ENCODE peak calls at places on chromosomes 4 and X, in seven cellular contexts. I, T, N, O, L, S and R are unnamed samples.

GRCh38 chr4:26094076-26094475 is 180.1 kb downstream of the SMIM20 start:
- DNase-seq in I (no peak), T (no peak), S (no peak), O (no peak), L (no peak), N (no peak), R (no peak)

GRCh38 chr4:83112678-83113428 is 1.7 kb downstream of the PLAC8 start:
- DNase-seq in O (no peak), N (no peak), S (peak; percentile 15), T (no peak), I (peak; percentile 36), L (no peak), R (no peak)

GRCh38 chr4:53592686-53593641 is 1.7 kb upstream of the LNX1 start:
- DNase-seq in N (peak; percentile 78), S (no peak), L (no peak), O (no peak), I (peak; percentile 35), T (no peak), R (peak; percentile 79)

GRCh38 chr4:77023920-77024319 is 51.9 kb downstream of the CCNI start:
- DNase-seq in I (no peak), N (no peak), O (no peak), T (no peak), S (no peak), L (no peak), R (no peak)

GRCh38 chrX:87572911-87573310 is 55.3 kb downstream of the KLHL4 start:
- DNase-seq in N (no peak), S (no peak), T (no peak), I (peak; percentile 46), L (no peak), O (no peak), R (peak; percentile 15)

GRCh38 chrX:23902419-23902818 is 5.3 kb downstream of the APOO start:
- DNase-seq in L (no peak), N (no peak), S (peak; percentile 73), I (peak; percentile 73), T (no peak), O (no peak), R (peak; percentile 66)

GRCh38 chrX:19194285-19195242 is 72.3 kb upstream of the ADGRG2 start:
- DNase-seq in N (no peak), S (no peak), L (no peak), T (no peak), O (no peak), I (no peak), R (peak; percentile 4)

GRCh38 chr4:185210102-185210981 is 944 bp downstream of the SNX25 start:
- DNase-seq in S (peak; percentile 78), I (peak; percentile 68), O (peak; percentile 33), L (peak; percentile 37), N (peak; percentile 67), T (peak; percentile 85), R (peak; percentile 40)

GRCh38 chr4:1583859-1584258 is 100.3 kb downstream of the FAM53A start:
- DNase-seq in L (no peak), N (no peak), T (no peak), I (no peak), S (no peak), O (no peak), R (no peak)

GRCh38 chrX:24190500-24191156 is 41.1 kb downstream of the ZFX start:
- DNase-seq in O (no peak), S (peak; percentile 78), T (no peak), N (no peak), I (peak; percentile 22), L (no peak), R (no peak)

GRCh38 chr4:120948382-120948781 is 25.9 kb upstream of the PRDM5 start:
- DNase-seq in S (no peak), L (no peak), O (no peak), N (no peak), I (no peak), T (no peak), R (no peak)

GRCh38 chr4:78100060-78100459 is 42.9 kb downstream of the FRAS1 start:
- DNase-seq in O (no peak), L (peak; percentile 17), I (peak; percentile 24), T (no peak), N (no peak), S (peak; percentile 70), R (no peak)

GRCh38 chr4:124713213-124713592 is 671 bp upstream of the ANKRD50 start:
- DNase-seq in L (peak; percentile 57), N (peak; percentile 69), T (peak; percentile 84), O (no peak), I (peak; percentile 76), S (peak; percentile 82), R (peak; percentile 76)

GRCh38 chrX:2484721-2485459 is 15.9 kb downstream of the DHRSX start:
- DNase-seq in L (peak; percentile 32), I (peak; percentile 73), S (peak; percentile 82), T (peak; percentile 72), N (no peak), O (no peak), R (no peak)

GRCh38 chr4:128521156-128521555 is 233.5 kb upstream of the PGRMC2 start:
- DNase-seq in N (no peak), S (peak; percentile 28), I (peak; percentile 29), T (no peak), O (no peak), L (no peak), R (no peak)

GRCh38 chr4:123449780-123450179 is 53.2 kb downstream of the SPRY1 start:
- DNase-seq in I (peak; percentile 53), N (no peak), T (no peak), O (no peak), S (peak; percentile 26), L (no peak), R (no peak)

GRCh38 chr4:85867281-85867680 is 392.3 kb downstream of the ARHGAP24 start:
- DNase-seq in O (no peak), T (no peak), L (no peak), I (no peak), N (no peak), S (no peak), R (no peak)

GRCh38 chr4:105145913-105146285 is 777 bp upstream of the TET2 start:
- DNase-seq in O (no peak), T (peak; percentile 66), L (no peak), N (no peak), I (peak; percentile 22), S (no peak), R (no peak)

GRCh38 chr4:108592674-108592986 is 27.7 kb upstream of the RPL34 start:
- DNase-seq in L (no peak), N (no peak), O (no peak), S (no peak), T (no peak), I (no peak), R (no peak)

GRCh38 chr4:650951-651883 is 22.9 kb downstream of the ATP5ME start:
- DNase-seq in L (no peak), S (no peak), I (no peak), O (no peak), T (no peak), N (peak; percentile 9), R (no peak)

GRCh38 chr4:127782025-127782274 is 172 bp upstream of the HSPA4L start:
- DNase-seq in I (peak; percentile 85), T (peak; percentile 91), L (peak; percentile 59), O (no peak), N (peak; percentile 92), S (peak; percentile 96), R (peak; percentile 86)

GRCh38 chr4:176735300-176735699 is 57.4 kb downstream of the VEGFC start:
- DNase-seq in T (no peak), L (no peak), N (no peak), I (peak; percentile 68), O (no peak), S (peak; percentile 76), R (peak; percentile 19)

GRCh38 chr4:99180367-99181169 is 36.5 kb upstream of the ADH4 start:
- DNase-seq in I (peak; percentile 47), O (no peak), T (no peak), N (no peak), L (peak; percentile 52), S (peak; percentile 96), R (peak; percentile 94)

GRCh38 chrX:108811891-108812290 is 75.5 kb upstream of the IRS4 start:
- DNase-seq in S (no peak), N (no peak), I (no peak), L (no peak), T (no peak), O (no peak), R (no peak)
- TF ChIP-seq CTCF in S (no peak), N (no peak), I (no peak), L (no peak), T (no peak), O (no peak), R (no peak)

GRCh38 chr4:157280673-157281072 is 60.1 kb downstream of the GRIA2 start:
- DNase-seq in N (no peak), S (no peak), T (no peak), O (no peak), I (no peak), L (no peak), R (peak; percentile 14)

GRCh38 chr4:157287445-157287844 is 66.9 kb downstream of the GRIA2 start:
- DNase-seq in O (no peak), N (no peak), S (no peak), I (no peak), L (no peak), T (no peak), R (no peak)

GRCh38 chr4:157282019-157282418 is 61.5 kb downstream of the GRIA2 start:
- DNase-seq in I (no peak), N (no peak), S (no peak), T (no peak), O (no peak), L (no peak), R (no peak)
- TF ChIP-seq CTCF in I (no peak), N (no peak), S (no peak), T (no peak), O (no peak), L (no peak), R (no peak)

DNA sequence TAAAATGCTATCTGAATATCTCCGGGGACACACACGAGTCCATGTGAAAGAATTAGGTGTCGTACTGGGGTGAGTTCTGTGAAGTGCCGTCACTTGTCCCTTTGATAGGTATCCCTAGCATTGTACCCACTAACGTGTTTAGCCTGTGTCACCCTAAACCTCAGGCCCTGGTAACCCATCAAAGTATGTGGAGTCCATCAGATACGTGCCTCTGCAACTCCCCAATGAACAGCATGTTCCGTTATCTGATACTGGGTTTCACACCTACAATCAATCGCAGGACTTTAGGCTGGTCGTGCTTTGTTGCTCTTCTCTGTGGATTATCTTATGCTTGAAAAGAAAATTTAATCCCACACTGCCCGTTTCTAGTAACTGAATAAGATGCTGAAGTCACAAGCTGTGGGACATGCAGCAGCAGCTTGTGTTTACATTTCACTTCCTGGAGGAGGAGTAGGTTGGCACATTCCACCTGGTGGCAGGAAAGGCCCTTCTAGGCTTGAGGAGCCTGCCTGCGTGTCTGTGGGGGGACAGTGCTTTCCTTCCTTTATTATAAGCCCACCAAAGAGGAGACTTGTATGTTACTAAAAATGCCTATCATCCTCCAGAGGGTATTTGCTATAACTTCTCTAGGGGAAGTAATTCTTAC is 127.1 kb downstream of the FNIP2 start:
- DNase-seq in N (peak; percentile 26), S (peak; percentile 9), O (peak; percentile 30), L (no peak), T (no peak), I (no peak), R (peak; percentile 30)
- TF ChIP-seq CTCF in N (no peak), S (no peak), O (no peak), L (no peak), T (no peak), I (peak; percentile 12), R (no peak)

DNA sequence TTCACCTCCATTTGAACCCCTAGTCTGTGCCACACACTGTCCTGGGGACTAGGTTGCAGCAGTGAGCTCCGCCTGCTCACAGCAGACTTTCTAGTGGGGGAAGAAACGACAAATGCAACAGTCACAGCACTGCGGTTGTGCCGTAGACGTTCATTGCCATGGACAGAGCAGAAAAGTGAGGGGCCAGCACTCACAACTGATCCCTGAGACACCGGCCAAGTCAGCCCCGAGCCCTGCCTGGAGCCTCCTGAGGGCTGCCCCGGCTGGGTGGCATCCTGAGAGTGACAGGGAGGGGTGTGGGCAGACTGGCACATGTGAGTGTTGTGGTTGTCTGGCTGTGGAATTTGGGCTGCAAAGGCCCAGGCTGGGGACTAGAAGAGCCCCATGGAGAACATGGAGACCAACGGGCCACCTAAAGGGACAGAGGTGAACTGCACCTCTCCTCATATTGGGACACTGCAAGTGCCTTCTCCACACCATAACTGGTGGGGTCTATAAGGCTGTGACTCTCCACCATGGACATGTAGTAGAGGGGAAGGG is 4.6 kb downstream of the DUSP9 start:
- DNase-seq in L (no peak), N (no peak), I (no peak), O (no peak), S (peak; percentile 15), T (no peak), R (peak; percentile 14)
- TF ChIP-seq CTCF in L (no peak), N (no peak), I (peak; percentile 28), O (no peak), S (no peak), T (no peak), R (peak; percentile 12)